ENCODE peak calls at places on chromosomes 16 and 17, in five cellular contexts. V, S, W, M and A are unnamed samples.

GRCh38 chr17:8300629-8301242 is 5.5 kb upstream of the SLC25A35 start:
- DNase-seq in V (peak), S (peak), W (peak), M (peak), A (peak)

GRCh38 chr16:4200000-4200780 is 41.7 kb downstream of the SRL start:
- DNase-seq in V (peak), S (no peak), W (peak), M (peak), A (no peak)

GRCh38 chr16:21300309-21301167 is 22.4 kb upstream of the CRYM start:
- DNase-seq in V (peak), S (peak), W (peak), M (peak), A (no peak)

GRCh38 chr17:72338847-72339790 is 218.3 kb downstream of the SOX9 start:
- DNase-seq in V (no peak), S (no peak), W (peak), M (peak), A (no peak)

GRCh38 chr17:50634915-50635719 is 436 bp downstream of the ABCC3 start:
- DNase-seq in V (no peak), S (no peak), W (no peak), M (no peak), A (no peak)

GRCh38 chr17:39605492-39606433 is 2.0 kb downstream of the NEUROD2 start:
- DNase-seq in V (no peak), S (no peak), W (no peak), M (no peak), A (no peak)

GRCh38 chr17:70366421-70366820 is 197.1 kb downstream of the KCNJ2 start:
- DNase-seq in V (no peak), S (no peak), W (no peak), M (no peak), A (no peak)

GRCh38 chr17:15106540-15106939 is 158.6 kb downstream of the PMP22 start:
- DNase-seq in V (no peak), S (no peak), W (peak), M (peak), A (no peak)

GRCh38 chr17:77303620-77304019 is 162.9 kb downstream of the SEC14L1 start:
- DNase-seq in V (no peak), S (no peak), W (no peak), M (no peak), A (no peak)

GRCh38 chr17:13864551-13864950 is 204.8 kb upstream of the COX10 start:
- DNase-seq in V (no peak), S (no peak), W (no peak), M (no peak), A (no peak)

GRCh38 chr17:12388206-12388605 is 277.5 kb upstream of the MYOCD start:
- DNase-seq in V (no peak), S (no peak), W (peak), M (peak), A (no peak)

GRCh38 chr16:1169285-1170075 is 16.6 kb downstream of the CACNA1H start:
- DNase-seq in V (no peak), S (no peak), W (no peak), M (no peak), A (no peak)

GRCh38 chr16:67843343-67843765 is 1.2 kb downstream of the THAP11 start:
- DNase-seq in V (no peak), S (no peak), W (no peak), M (no peak), A (no peak)

GRCh38 chr16:50692999-50693781 is at the start of gene NOD2:
- DNase-seq in V (no peak), S (no peak), W (no peak), M (no peak), A (no peak)

GRCh38 chr17:49851387-49852291 is 3.8 kb upstream of the TAC4 start:
- DNase-seq in V (peak), S (no peak), W (peak), M (peak), A (peak)

GRCh38 chr17:142876-143784 is 5.8 kb downstream of the SCGB1C2 start:
- DNase-seq in V (peak), S (no peak), W (no peak), M (no peak), A (no peak)

GRCh38 chr16:24805484-24805883 is 40.3 kb upstream of the SLC5A11 start:
- DNase-seq in V (no peak), S (no peak), W (no peak), M (no peak), A (no peak)

GRCh38 chr16:677306-678190 is 2.1 kb downstream of the RHBDL1 start:
- DNase-seq in V (no peak), S (peak), W (no peak), M (no peak), A (no peak)

GRCh38 chr17:67959510-67959909 is 36.8 kb downstream of the C17orf58 start:
- DNase-seq in V (no peak), S (no peak), W (no peak), M (no peak), A (no peak)

GRCh38 chr16:29974291-29975133 is 844 bp downstream of the TAOK2 start:
- DNase-seq in V (no peak), S (no peak), W (no peak), M (peak), A (no peak)

GRCh38 chr16:23823475-23824407 is 12.0 kb upstream of the PRKCB start:
- DNase-seq in V (no peak), S (no peak), W (no peak), M (no peak), A (no peak)

GRCh38 chr17:6462692-6463091 is 18.4 kb downstream of the PIMREG start:
- DNase-seq in V (no peak), S (no peak), W (no peak), M (no peak), A (no peak)